ENCODE peak calls at places on chromosome 10, in seven cellular contexts. K is AG04450, E is endodermal cell, Q is lower lobe of right lung, O is A549, D is uterus, L is OCI-LY7. R is an unnamed sample.

GRCh38 chr10:102064868-102065560 is at the start of gene HPS6:
- DNase-seq in K (peak), D (peak), E (peak), L (peak), O (peak), Q (peak), R (peak)

GRCh38 chr10:23391817-23392216 is 47.1 kb upstream of the OTUD1 start:
- DNase-seq in K (no peak), E (no peak), L (no peak), D (no peak), Q (no peak), O (no peak), R (no peak)

GRCh38 chr10:103884681-103885139 is 29.3 kb upstream of the SH3PXD2A start:
- DNase-seq in L (peak), O (peak), D (peak), Q (no peak), K (no peak), E (peak), R (no peak)

GRCh38 chr10:102421645-102422585 is 1.3 kb downstream of the FBXL15 start:
- DNase-seq in Q (peak), L (peak), D (no peak), E (peak), O (no peak), K (no peak), R (peak)

GRCh38 chr10:17423641-17424186 is 30.7 kb downstream of the ST8SIA6 start:
- DNase-seq in Q (no peak), L (no peak), E (no peak), D (no peak), O (no peak), K (no peak), R (no peak)

GRCh38 chr10:79377557-79378382 is 30.5 kb downstream of the PPIF start:
- DNase-seq in L (no peak), D (no peak), O (no peak), E (no peak), K (no peak), Q (peak), R (no peak)

GRCh38 chr10:28087675-28088351 is 88.9 kb upstream of the ODAD2 start:
- DNase-seq in K (peak), Q (no peak), D (no peak), L (no peak), O (peak), E (no peak), R (no peak)

GRCh38 chr10:77872151-77872946 is 54.2 kb downstream of the DLG5 start:
- DNase-seq in K (no peak), O (no peak), D (peak), Q (no peak), E (no peak), L (no peak), R (no peak)

DNA sequence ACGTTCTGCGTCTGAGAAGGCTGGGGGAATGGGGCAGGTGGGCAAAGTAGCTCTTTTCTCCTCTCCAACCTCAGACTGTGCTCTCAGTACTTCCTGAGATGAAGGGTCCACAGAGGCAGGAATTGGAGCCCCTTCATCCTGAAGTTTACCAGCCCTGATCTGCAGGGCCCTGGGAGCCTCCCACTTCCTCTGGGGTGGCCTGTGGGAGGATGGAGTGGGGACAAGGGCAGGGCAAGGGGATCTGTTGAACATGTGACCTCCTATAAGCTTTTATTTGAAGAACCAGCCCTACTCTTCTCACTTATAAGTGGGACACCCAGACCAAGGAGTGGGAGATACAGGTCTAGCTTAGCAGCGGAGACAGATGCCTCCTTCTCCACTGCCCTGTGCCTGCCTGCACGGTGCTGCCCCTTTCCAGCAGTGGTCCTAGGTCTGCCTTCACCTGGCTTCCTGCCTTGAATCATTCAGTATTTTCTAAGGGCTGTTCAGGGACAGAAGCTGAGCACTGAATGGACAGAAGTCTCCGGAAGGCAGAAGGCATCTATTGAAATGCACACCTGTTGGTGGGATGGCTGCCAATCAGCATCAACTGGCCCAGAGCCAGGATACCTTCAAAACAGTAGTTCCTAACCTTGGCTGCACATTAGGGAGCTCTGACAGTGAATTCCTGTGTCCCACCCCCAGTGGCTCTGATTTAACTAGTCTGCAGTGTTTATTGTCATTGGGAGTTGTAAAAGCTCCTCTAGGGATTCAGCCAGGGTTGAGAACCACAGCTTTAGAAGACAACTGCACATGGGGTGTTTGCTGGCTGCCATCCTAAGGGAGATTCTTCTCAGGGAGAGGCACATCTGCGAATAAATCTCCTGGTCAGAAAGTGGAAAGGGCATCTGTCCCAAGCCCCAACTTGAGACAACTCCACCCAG is 2.7 kb upstream of the ARHGAP22 start:
- DNase-seq in O (no peak), E (peak), K (no peak), Q (no peak), L (no peak), D (no peak), R (no peak)
- H3K27ac ChIP-seq in O (no peak), E (no peak), K (peak), Q (no peak), L (no peak), D (no peak), R (no peak)

GRCh38 chr10:47400786-47401185 is 16.7 kb upstream of the ZNF488 start:
- DNase-seq in L (no peak), E (no peak), K (no peak), D (no peak), O (no peak), Q (no peak), R (no peak)
- H3K27ac ChIP-seq in L (no peak), E (no peak), K (no peak), D (no peak), O (no peak), Q (no peak), R (no peak)

GRCh38 chr10:58585425-58585824 is 72.8 kb downstream of the BICC1 start:
- DNase-seq in E (no peak), D (no peak), K (no peak), O (no peak), L (no peak), Q (no peak), R (no peak)
- H3K27ac ChIP-seq in E (no peak), D (no peak), K (no peak), O (no peak), L (no peak), Q (no peak), R (no peak)

GRCh38 chr10:80411681-80412230 is 3.4 kb downstream of the PRXL2A start:
- DNase-seq in D (no peak), E (no peak), K (no peak), L (no peak), Q (no peak), O (no peak), R (no peak)

GRCh38 chr10:80410122-80410521 is 1.8 kb downstream of the PRXL2A start:
- DNase-seq in Q (no peak), L (no peak), E (no peak), D (no peak), K (no peak), O (no peak), R (no peak)

GRCh38 chr10:80412521-80412920 is 4.2 kb downstream of the PRXL2A start:
- DNase-seq in Q (no peak), O (no peak), E (no peak), L (no peak), K (no peak), D (no peak), R (no peak)

GRCh38 chr10:80410578-80411145 is 2.3 kb downstream of the PRXL2A start:
- DNase-seq in L (no peak), D (no peak), E (no peak), K (no peak), O (no peak), Q (no peak), R (no peak)

DNA sequence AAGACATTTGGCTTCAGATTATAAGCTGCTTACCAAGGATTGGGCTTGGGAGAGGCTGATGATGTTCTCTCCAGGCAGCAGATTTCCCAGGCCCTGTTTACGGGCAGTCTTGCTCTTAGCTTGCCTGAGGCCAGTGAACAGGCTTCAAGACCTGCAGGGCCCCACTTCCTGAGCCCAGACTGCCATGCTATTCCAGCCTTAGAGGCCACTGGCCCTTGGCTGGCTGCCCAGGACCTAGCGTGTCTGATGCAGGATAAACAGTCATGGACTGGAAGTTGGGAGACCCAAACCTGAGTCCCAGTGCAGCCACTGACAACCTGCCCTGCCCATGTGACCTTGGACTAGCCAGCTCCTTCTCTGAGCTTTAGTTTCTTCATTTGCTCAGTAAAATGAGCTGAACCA is 2.9 kb downstream of the PRXL2A start:
- DNase-seq in Q (no peak), L (no peak), O (no peak), K (no peak), D (no peak), E (no peak), R (peak)
- H3K27ac ChIP-seq in Q (no peak), L (no peak), O (no peak), K (no peak), D (no peak), E (no peak), R (peak)

GRCh38 chr10:74987339-74988054 is 124.0 kb upstream of the SAMD8 start:
- DNase-seq in K (no peak), L (no peak), E (no peak), D (no peak), Q (no peak), O (no peak), R (no peak)

GRCh38 chr10:74991435-74991834 is 120.0 kb upstream of the SAMD8 start:
- DNase-seq in K (no peak), L (peak), D (no peak), E (no peak), Q (no peak), O (peak), R (no peak)

GRCh38 chr10:74992068-74992467 is 119.4 kb upstream of the SAMD8 start:
- DNase-seq in O (no peak), L (no peak), Q (no peak), E (no peak), D (no peak), K (no peak), R (no peak)

GRCh38 chr10:74988787-74989574 is 122.5 kb upstream of the SAMD8 start:
- DNase-seq in Q (no peak), O (no peak), L (no peak), K (no peak), E (no peak), D (no peak), R (no peak)

GRCh38 chr10:74988055-74988773 is 123.2 kb upstream of the SAMD8 start:
- DNase-seq in D (no peak), K (no peak), Q (no peak), O (no peak), E (no peak), L (no peak), R (no peak)
- H3K27ac ChIP-seq in D (peak), K (no peak), Q (no peak), O (no peak), E (no peak), L (no peak), R (no peak)

GRCh38 chr10:63273575-63273974 is 140.4 kb downstream of the NRBF2 start:
- DNase-seq in E (no peak), L (no peak), K (no peak), D (no peak), O (no peak), Q (no peak), R (no peak)
- H3K27ac ChIP-seq in E (no peak), L (peak), K (no peak), D (peak), O (no peak), Q (peak), R (peak)

GRCh38 chr10:43606323-43607198 is at the start of gene ZNF485:
- DNase-seq in L (peak), E (peak), Q (peak), K (no peak), O (peak), D (peak), R (peak)

GRCh38 chr10:43607199-43607573 is 948 bp downstream of the ZNF485 start:
- DNase-seq in D (no peak), K (no peak), L (no peak), Q (no peak), E (no peak), O (no peak), R (no peak)

GRCh38 chr10:43610636-43611035 is 4.4 kb downstream of the ZNF485 start:
- DNase-seq in K (no peak), O (no peak), L (no peak), E (no peak), Q (no peak), D (no peak), R (no peak)

DNA sequence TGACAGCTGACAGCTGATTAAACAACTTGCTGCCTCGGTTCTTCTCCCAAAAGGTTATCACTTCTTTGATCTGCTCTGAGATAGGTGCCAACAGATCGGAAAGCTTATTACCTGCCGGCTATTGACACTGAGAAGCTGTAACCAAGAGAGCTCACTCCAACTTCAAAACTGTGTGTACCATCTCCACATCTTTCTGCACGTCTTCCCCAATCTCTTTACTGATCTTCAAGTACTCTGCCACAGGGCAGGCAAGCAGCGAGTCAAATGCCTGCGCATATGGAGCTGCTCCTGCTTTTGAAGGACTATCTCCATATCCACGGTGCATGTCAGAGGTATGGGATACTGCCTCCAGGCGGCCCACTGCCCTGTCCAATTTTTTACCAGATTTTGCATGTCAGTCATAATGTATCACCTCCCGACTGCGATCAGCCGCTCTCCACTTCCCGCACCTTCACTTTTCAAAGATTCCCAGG is 352 bp upstream of the ZNF485 start:
- DNase-seq in L (no peak), Q (no peak), D (no peak), E (no peak), O (no peak), K (no peak), R (no peak)
- H3K27ac ChIP-seq in L (no peak), Q (peak), D (peak), E (no peak), O (no peak), K (no peak), R (no peak)

GRCh38 chr10:71974489-71975011 is 10.4 kb downstream of the CHST3 start:
- DNase-seq in D (no peak), L (no peak), O (peak), K (no peak), Q (no peak), E (no peak), R (no peak)

GRCh38 chr10:71971769-71972555 is 7.8 kb downstream of the CHST3 start:
- DNase-seq in E (no peak), K (no peak), O (no peak), L (no peak), D (no peak), Q (no peak), R (no peak)

GRCh38 chr10:71972746-71973695 is 8.8 kb downstream of the CHST3 start:
- DNase-seq in Q (no peak), D (no peak), E (no peak), K (no peak), O (no peak), L (no peak), R (no peak)

GRCh38 chr10:71975087-71975890 is 11.1 kb downstream of the CHST3 start:
- DNase-seq in Q (no peak), D (no peak), E (no peak), K (no peak), L (no peak), O (no peak), R (no peak)

DNA sequence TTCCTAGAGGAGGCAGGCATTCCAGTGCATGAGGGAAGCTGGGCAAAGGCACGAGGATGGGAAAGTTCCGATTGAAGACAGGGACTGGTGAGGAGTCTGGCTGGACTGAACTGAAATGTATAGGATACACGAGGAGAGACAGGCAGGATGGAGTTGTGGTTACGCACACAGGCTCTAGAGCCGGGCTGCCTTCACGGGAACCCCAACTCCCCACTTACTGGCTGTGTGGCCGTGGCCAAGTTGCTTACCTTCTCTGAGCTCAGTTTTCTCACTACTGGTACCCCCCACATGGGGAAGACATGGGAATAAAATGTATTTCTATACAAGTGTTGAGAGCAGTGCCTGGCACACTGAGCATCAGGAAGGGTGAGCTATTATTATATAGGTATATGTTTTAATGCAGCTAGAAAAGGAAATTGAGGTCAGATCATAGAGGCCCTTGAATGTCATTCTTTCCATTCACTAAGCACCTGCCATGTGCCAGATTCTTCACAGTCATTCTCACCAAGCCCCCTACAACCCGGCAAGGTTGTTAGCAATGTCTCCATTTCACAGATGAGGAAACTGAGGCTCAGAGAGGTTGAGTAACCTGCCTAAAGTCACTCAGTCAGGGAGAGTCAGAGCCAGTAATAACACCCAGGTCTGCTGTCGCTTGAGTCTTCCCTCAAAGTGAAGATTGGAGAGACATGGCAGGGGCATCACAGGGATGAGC is 9.7 kb downstream of the CHST3 start:
- DNase-seq in K (no peak), O (no peak), Q (no peak), D (no peak), E (no peak), L (no peak), R (no peak)
- H3K27ac ChIP-seq in K (peak), O (peak), Q (peak), D (peak), E (no peak), L (no peak), R (no peak)

GRCh38 chr10:125881192-125881591 is at the start of gene DHX32:
- DNase-seq in Q (no peak), K (no peak), D (no peak), E (peak), O (no peak), L (no peak), R (no peak)
- H3K27ac ChIP-seq in Q (no peak), K (no peak), D (no peak), E (peak), O (peak), L (no peak), R (no peak)

DNA sequence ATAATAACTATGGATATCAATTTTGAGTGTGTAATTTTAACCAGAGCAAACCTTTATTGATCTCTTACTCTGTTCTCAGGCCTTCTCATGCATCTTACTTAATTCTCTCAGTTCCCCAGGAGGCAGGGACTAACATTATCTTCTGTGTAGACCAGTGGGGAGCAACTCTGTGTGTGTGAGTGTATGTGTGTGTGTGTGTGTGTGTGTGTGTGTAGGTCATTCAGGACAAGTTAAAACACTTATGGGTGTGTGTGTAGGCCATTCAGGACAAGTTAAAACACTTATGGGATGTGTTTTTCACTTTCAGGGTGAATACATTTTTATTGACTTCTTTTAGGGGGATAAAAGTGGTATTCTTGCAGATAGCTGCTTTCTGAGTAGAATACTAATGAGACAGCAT is 145.0 kb downstream of the ADAM12 start:
- DNase-seq in L (no peak), Q (no peak), E (no peak), K (no peak), O (no peak), D (no peak), R (no peak)
- H3K27ac ChIP-seq in L (no peak), Q (no peak), E (no peak), K (no peak), O (no peak), D (peak), R (no peak)

R was measured in kidney.